ENCODE peak calls at places on chromosomes 2 and 18, in five cellular contexts. One of them, this sample, is unnamed.

GRCh38 chr2:128789221-128789620 is 470.6 kb upstream of the HS6ST1 start:
- DNase-seq in CD8-positive, alpha-beta memory T cell: no peak
- DNase-seq in right lobe of liver: no peak
- DNase-seq in HCT116: no peak
- DNase-seq in adrenal gland: no peak
- DNase-seq in this sample: no peak

GRCh38 chr2:148531175-148532048 is 113.1 kb upstream of the EPC2 start:
- DNase-seq in CD8-positive, alpha-beta memory T cell: no peak
- DNase-seq in right lobe of liver: no peak
- DNase-seq in HCT116: no peak
- DNase-seq in adrenal gland: no peak
- DNase-seq in this sample: no peak

GRCh38 chr2:98148968-98149697 is 62.2 kb downstream of the VWA3B start:
- DNase-seq in CD8-positive, alpha-beta memory T cell: no peak
- DNase-seq in right lobe of liver: peak
- DNase-seq in HCT116: peak
- DNase-seq in adrenal gland: peak
- DNase-seq in this sample: peak

GRCh38 chr2:7984693-7985353 is 697.0 kb upstream of the ID2 start:
- DNase-seq in CD8-positive, alpha-beta memory T cell: no peak
- DNase-seq in right lobe of liver: no peak
- DNase-seq in HCT116: no peak
- DNase-seq in adrenal gland: no peak
- DNase-seq in this sample: no peak

GRCh38 chr2:239917128-239917956 is 107.8 kb downstream of the NDUFA10 start:
- DNase-seq in CD8-positive, alpha-beta memory T cell: no peak
- DNase-seq in right lobe of liver: no peak
- DNase-seq in HCT116: peak
- DNase-seq in adrenal gland: no peak
- DNase-seq in this sample: no peak

GRCh38 chr2:223712642-223713041 is 110.5 kb upstream of the SCG2 start:
- DNase-seq in CD8-positive, alpha-beta memory T cell: no peak
- DNase-seq in right lobe of liver: no peak
- DNase-seq in HCT116: no peak
- DNase-seq in adrenal gland: no peak
- DNase-seq in this sample: no peak

GRCh38 chr2:235527806-235528480 is 34.1 kb downstream of the AGAP1 start:
- DNase-seq in CD8-positive, alpha-beta memory T cell: no peak
- DNase-seq in right lobe of liver: no peak
- DNase-seq in HCT116: no peak
- DNase-seq in adrenal gland: no peak
- DNase-seq in this sample: no peak

GRCh38 chr18:10376735-10377134 is 77.7 kb upstream of the APCDD1 start:
- DNase-seq in CD8-positive, alpha-beta memory T cell: no peak
- DNase-seq in right lobe of liver: no peak
- DNase-seq in HCT116: no peak
- DNase-seq in adrenal gland: peak
- DNase-seq in this sample: no peak

GRCh38 chr2:60385648-60386047 is 167.8 kb downstream of the BCL11A start:
- DNase-seq in CD8-positive, alpha-beta memory T cell: no peak
- DNase-seq in right lobe of liver: no peak
- DNase-seq in HCT116: no peak
- DNase-seq in adrenal gland: no peak
- DNase-seq in this sample: no peak

GRCh38 chr2:217919781-217920351 is 82.9 kb downstream of the TNS1 start:
- DNase-seq in CD8-positive, alpha-beta memory T cell: no peak
- DNase-seq in right lobe of liver: no peak
- DNase-seq in HCT116: no peak
- DNase-seq in adrenal gland: peak
- DNase-seq in this sample: no peak

GRCh38 chr2:128607981-128608506 is 289.4 kb upstream of the HS6ST1 start:
- DNase-seq in CD8-positive, alpha-beta memory T cell: no peak
- DNase-seq in right lobe of liver: peak
- DNase-seq in HCT116: no peak
- DNase-seq in adrenal gland: no peak
- DNase-seq in this sample: no peak

GRCh38 chr18:76727589-76727988 is 94.8 kb upstream of the ZNF236 start:
- DNase-seq in CD8-positive, alpha-beta memory T cell: no peak
- DNase-seq in right lobe of liver: no peak
- DNase-seq in HCT116: no peak
- DNase-seq in adrenal gland: no peak
- DNase-seq in this sample: no peak

GRCh38 chr18:76725445-76725844 is 96.9 kb upstream of the ZNF236 start:
- DNase-seq in CD8-positive, alpha-beta memory T cell: no peak
- DNase-seq in right lobe of liver: no peak
- DNase-seq in HCT116: no peak
- DNase-seq in adrenal gland: no peak
- DNase-seq in this sample: no peak

GRCh38 chr18:76736309-76736708 is 86.0 kb upstream of the ZNF236 start:
- DNase-seq in CD8-positive, alpha-beta memory T cell: no peak
- DNase-seq in right lobe of liver: no peak
- DNase-seq in HCT116: no peak
- DNase-seq in adrenal gland: no peak
- DNase-seq in this sample: no peak

DNA sequence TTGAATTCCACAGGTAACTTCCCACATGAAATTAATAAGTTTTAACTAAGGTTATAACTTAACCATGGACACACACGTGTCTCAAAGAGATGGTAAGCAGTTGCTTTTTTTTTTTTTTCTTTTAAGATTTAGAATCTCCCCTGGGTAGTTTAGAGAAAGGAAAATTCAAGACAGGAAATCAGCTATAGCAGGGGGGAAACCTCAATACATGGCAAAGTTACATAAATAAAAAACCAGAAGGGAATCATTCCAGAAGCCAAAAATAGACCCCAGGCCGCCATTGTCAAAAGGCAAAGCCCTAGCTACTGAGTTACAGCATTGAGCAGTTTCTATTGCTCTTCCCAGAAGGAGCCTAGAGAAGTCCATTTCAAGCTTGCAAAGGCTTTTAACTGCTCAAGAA is 91.5 kb upstream of the ZNF236 start:
- DNase-seq in CD8-positive, alpha-beta memory T cell: no peak
- DNase-seq in right lobe of liver: no peak
- DNase-seq in HCT116: no peak
- DNase-seq in adrenal gland: no peak
- DNase-seq in this sample: no peak
- H3K27ac ChIP-seq in CD8-positive, alpha-beta memory T cell: no peak
- H3K27ac ChIP-seq in right lobe of liver: no peak
- H3K27ac ChIP-seq in HCT116: no peak
- H3K27ac ChIP-seq in adrenal gland: no peak
- H3K27ac ChIP-seq in this sample: no peak

DNA sequence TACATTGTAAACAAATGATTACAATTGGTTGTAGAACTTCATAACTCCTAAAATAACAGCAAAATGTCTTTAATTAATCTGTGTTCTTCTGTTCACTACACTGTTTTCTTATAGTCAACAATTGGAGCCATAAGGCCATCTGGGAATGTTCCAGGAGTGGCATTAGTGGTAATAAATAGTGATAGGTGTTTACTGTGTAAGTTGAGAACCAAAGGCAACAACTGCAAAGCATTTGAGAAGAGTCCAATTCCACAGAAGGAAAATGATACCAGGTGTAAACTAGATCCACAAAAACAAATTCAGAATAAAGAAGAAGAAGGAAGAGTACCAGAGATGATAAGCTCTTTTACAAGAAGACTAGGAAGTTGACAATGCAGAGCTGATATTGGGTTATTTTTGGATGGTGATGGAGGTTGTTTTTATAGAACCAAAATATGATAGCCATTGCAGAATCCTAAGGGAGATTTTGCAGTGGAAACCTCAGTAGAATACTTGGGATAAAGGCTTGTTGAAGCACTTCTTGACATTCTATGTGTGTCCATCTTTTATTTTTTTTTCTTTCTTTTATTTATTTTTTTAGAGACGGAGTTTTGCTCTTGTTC is 52.9 kb downstream of the ANTXR1 start:
- DNase-seq in CD8-positive, alpha-beta memory T cell: no peak
- DNase-seq in right lobe of liver: no peak
- DNase-seq in HCT116: no peak
- DNase-seq in adrenal gland: no peak
- DNase-seq in this sample: no peak
- H3K27ac ChIP-seq in CD8-positive, alpha-beta memory T cell: no peak
- H3K27ac ChIP-seq in right lobe of liver: no peak
- H3K27ac ChIP-seq in HCT116: no peak
- H3K27ac ChIP-seq in adrenal gland: no peak
- H3K27ac ChIP-seq in this sample: no peak

GRCh38 chr2:45006942-45007287 is 2.3 kb downstream of the SIX2 start:
- DNase-seq in CD8-positive, alpha-beta memory T cell: no peak
- DNase-seq in right lobe of liver: no peak
- DNase-seq in HCT116: no peak
- DNase-seq in adrenal gland: no peak
- DNase-seq in this sample: no peak

GRCh38 chr2:45009303-45009927 is at the start of gene SIX2:
- DNase-seq in CD8-positive, alpha-beta memory T cell: no peak
- DNase-seq in right lobe of liver: peak
- DNase-seq in HCT116: peak
- DNase-seq in adrenal gland: peak
- DNase-seq in this sample: no peak

GRCh38 chr2:45007356-45007755 is 1.9 kb downstream of the SIX2 start:
- DNase-seq in CD8-positive, alpha-beta memory T cell: no peak
- DNase-seq in right lobe of liver: no peak
- DNase-seq in HCT116: no peak
- DNase-seq in adrenal gland: no peak
- DNase-seq in this sample: no peak

GRCh38 chr2:45007961-45008295 is 1.3 kb downstream of the SIX2 start:
- DNase-seq in CD8-positive, alpha-beta memory T cell: no peak
- DNase-seq in right lobe of liver: no peak
- DNase-seq in HCT116: no peak
- DNase-seq in adrenal gland: no peak
- DNase-seq in this sample: no peak

GRCh38 chr2:45008296-45009129 is 739 bp downstream of the SIX2 start:
- DNase-seq in CD8-positive, alpha-beta memory T cell: no peak
- DNase-seq in right lobe of liver: no peak
- DNase-seq in HCT116: no peak
- DNase-seq in adrenal gland: no peak
- DNase-seq in this sample: no peak
- H3K27ac ChIP-seq in CD8-positive, alpha-beta memory T cell: no peak
- H3K27ac ChIP-seq in right lobe of liver: no peak
- H3K27ac ChIP-seq in HCT116: no peak
- H3K27ac ChIP-seq in adrenal gland: no peak
- H3K27ac ChIP-seq in this sample: no peak

DNA sequence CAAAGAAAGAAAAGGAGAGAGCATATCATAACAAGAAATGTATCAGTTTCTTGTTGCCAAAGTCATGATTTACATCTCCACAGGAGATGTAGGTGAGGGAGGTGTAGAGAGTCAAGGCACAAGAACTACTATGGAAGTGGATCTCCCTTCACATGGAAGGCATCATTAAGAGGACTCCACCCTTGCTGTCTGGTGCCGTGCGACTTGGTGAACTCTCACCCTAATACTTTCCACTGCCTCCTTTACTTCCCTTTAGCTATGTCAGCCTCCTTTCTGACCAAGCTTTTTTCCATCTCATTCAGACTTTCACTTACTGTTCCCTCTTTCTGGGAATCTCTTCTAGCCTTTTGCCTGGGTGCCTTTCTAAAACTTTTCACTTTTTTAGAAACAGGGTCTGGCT is 490.0 kb downstream of the THSD7B start:
- DNase-seq in CD8-positive, alpha-beta memory T cell: no peak
- DNase-seq in right lobe of liver: no peak
- DNase-seq in HCT116: no peak
- DNase-seq in adrenal gland: no peak
- DNase-seq in this sample: no peak
- H3K27ac ChIP-seq in CD8-positive, alpha-beta memory T cell: no peak
- H3K27ac ChIP-seq in right lobe of liver: no peak
- H3K27ac ChIP-seq in HCT116: no peak
- H3K27ac ChIP-seq in adrenal gland: no peak
- H3K27ac ChIP-seq in this sample: no peak

This sample was measured in CD4-positive, alpha-beta memory T cell.